ENCODE peak calls at places on chromosomes 4 and X, in nine cellular contexts. P is mesenchymal stem cell; Z is IMR-90; L is cardiac muscle cell; R is colonic mucosa; V is stomach; E is CD4-positive, CD25-positive, alpha-beta regulatory T cell; K is Karpas-422; I is right lobe of liver. B is an unnamed sample. For H3K36me3 and H3K4me1, the result is how much of the 10 kb centered on the place peaks cover.

GRCh38 chrX:136146614-136147319 is 566 bp upstream of the FHL1 start:
- DNase-seq in V (no peak), Z (no peak), I (peak), K (no peak), P (peak), E (no peak), L (no peak), R (no peak), B (peak)

GRCh38 chr4:157075811-157076577 is at the start of gene GLRB:
- DNase-seq in L (peak), K (peak), V (no peak), R (no peak), P (peak), Z (peak), E (no peak), I (peak), B (peak)

GRCh38 chrX:129769467-129770154 is 10.1 kb upstream of the SASH3 start:
- DNase-seq in Z (no peak), V (no peak), K (peak), L (no peak), I (no peak), R (no peak), E (peak), P (no peak), B (no peak)

GRCh38 chrX:139691493-139691842 is 16.5 kb downstream of the MCF2 start:
- DNase-seq in L (peak), Z (no peak), E (no peak), V (no peak), P (no peak), K (no peak), I (no peak), R (no peak), B (no peak)

GRCh38 chr4:182486895-182487294 is 243.7 kb downstream of the TENM3 start:
- DNase-seq in K (no peak), V (no peak), L (no peak), Z (no peak), R (no peak), P (no peak), E (no peak), I (no peak), B (no peak)

GRCh38 chr4:142285222-142285583 is 560.9 kb downstream of the INPP4B start:
- DNase-seq in P (no peak), K (no peak), Z (no peak), V (no peak), R (no peak), E (no peak), L (no peak), I (no peak), B (no peak)

GRCh38 chrX:154775611-154776349 is 13.1 kb downstream of the DKC1 start:
- DNase-seq in L (peak), P (no peak), R (no peak), E (no peak), I (no peak), K (no peak), Z (peak), V (no peak), B (no peak)

GRCh38 chrX:13180807-13181206 is 136.4 kb upstream of the FAM9C start:
- DNase-seq in Z (peak), R (no peak), P (peak), K (no peak), I (no peak), V (no peak), E (no peak), L (peak), B (no peak)

GRCh38 chrX:31099536-31100090 is 27.8 kb upstream of the FTHL17 start:
- DNase-seq in Z (no peak), K (no peak), E (no peak), V (no peak), P (no peak), I (no peak), R (no peak), L (no peak), B (no peak)

GRCh38 chrX:141341341-141341740 is 99.0 kb upstream of the SPANXC start:
- DNase-seq in E (no peak), Z (peak), K (no peak), I (no peak), L (peak), P (peak), R (no peak), V (no peak), B (no peak)

GRCh38 chr4:145539677-145540076 is 58.0 kb downstream of the SMAD1 start:
- DNase-seq in E (no peak), R (no peak), Z (no peak), K (no peak), V (no peak), I (no peak), L (no peak), P (no peak), B (no peak)

GRCh38 chr4:145538636-145539035 is 57.0 kb downstream of the SMAD1 start:
- DNase-seq in K (no peak), R (no peak), P (no peak), V (no peak), Z (no peak), I (no peak), L (no peak), E (no peak), B (no peak)

GRCh38 chr4:145533011-145533410 is 51.4 kb downstream of the SMAD1 start:
- DNase-seq in R (no peak), V (no peak), P (no peak), I (no peak), E (no peak), Z (no peak), K (no peak), L (no peak), B (no peak)

GRCh38 chr4:145535202-145535601 is 53.5 kb downstream of the SMAD1 start:
- DNase-seq in I (no peak), K (no peak), R (no peak), L (no peak), P (no peak), Z (no peak), V (no peak), E (no peak), B (no peak)

GRCh38 chr4:145536044-145536443 is 54.4 kb downstream of the SMAD1 start:
- DNase-seq in L (peak), K (no peak), P (no peak), I (no peak), R (no peak), E (no peak), Z (no peak), V (no peak), B (no peak)
- H3K36me3 ChIP-seq in L (under half), K (under half), P (under half), I (under half), R (under half), E (under half), Z (under half), V (under half), B (under half)

DNA sequence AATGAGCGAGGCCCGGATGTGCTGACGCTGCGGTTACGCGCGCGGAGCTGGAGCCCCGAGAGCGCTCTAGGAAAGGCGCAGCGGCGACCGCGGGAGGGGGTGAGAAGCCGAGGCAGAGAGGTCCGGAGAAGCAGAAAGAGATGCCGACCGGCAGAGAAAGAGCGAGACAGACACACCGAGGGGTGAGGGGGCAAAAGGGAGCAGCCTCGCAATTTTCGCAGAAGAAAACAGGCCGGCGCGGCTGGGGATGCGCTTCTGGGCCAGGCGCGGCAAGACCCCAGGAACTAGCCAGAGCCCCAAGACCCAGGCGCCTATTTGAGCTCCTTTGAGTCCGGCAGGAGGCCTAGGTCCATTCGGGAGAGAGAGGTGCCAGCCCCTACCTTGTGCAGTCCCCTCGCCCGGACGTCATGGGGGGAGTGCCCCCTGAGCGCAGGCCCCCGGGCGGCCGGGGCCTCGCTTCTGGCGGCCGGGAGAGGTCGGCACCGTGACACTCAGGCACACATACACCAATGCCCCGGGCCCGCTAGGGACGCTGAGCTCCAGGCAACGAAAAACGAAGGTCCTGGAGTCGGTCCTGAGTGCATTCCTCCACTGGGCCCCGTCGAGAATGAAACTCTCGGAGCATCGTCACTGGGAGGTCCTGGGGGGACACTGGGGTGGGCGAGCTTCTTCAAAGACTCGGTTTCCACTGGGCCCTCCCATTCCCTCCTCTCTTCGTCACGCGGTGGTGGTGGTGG is 13.3 kb downstream of the HMX1 start:
- DNase-seq in I (no peak), R (no peak), P (no peak), V (no peak), L (no peak), E (no peak), K (no peak), Z (no peak), B (peak)
- H3K4me3 ChIP-seq in I (no peak), R (no peak), P (no peak), V (peak), L (no peak), E (no peak), K (no peak), Z (no peak), B (no peak)

DNA sequence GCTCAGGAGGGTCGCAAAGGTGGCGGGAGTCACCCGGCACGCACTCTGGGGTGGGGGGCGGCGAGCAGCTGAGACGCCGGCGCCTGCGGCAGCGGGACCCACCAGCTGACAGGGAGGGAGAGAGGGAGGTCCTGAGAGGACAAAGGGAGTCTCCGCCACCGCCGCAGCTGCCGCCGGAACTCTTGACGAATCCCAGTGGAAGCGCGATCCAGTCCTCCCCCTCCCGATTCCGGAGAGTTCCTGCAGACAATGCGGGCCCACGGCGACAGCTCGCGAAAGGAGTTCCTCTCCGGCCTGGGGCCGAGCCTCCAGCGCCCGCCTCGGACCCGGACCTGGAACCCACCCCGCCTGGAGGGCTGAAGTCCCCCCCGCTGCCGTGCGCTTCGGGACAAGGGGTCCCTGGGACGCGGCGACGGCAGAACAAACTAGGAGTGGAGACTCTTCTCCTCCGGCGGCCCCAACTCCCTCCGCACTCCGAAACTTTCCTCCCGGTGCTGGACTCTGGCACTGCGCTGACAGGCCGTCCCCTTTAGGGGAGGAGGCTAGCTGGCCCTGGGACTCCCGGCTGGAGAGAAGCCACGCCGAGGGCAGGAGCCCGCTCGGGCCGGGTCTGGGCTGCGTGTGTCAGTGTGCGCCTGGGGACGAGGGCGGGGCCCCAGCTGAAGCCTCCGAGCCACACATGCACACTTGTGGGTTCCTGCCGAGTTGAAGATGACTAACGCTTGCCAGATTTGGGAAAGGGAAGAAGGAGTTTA is at the start of gene ANTXR2:
- DNase-seq in K (no peak), I (peak), Z (peak), V (peak), P (peak), R (peak), E (peak), L (peak), B (peak)
- H3K4me1 ChIP-seq in K (under half), I (under half), Z (under half), V (half or more), P (under half), R (under half), E (half or more), L (under half), B (half or more)

GRCh38 chr4:158836828-158837449 is 68.1 kb downstream of the FNIP2 start:
- DNase-seq in E (no peak), I (no peak), L (no peak), P (no peak), K (no peak), Z (no peak), R (no peak), V (no peak), B (no peak)
- H3K36me3 ChIP-seq in E (under half), I (under half), L (under half), P (half or more), K (under half), Z (under half), R (under half), V (under half), B (half or more)

DNA sequence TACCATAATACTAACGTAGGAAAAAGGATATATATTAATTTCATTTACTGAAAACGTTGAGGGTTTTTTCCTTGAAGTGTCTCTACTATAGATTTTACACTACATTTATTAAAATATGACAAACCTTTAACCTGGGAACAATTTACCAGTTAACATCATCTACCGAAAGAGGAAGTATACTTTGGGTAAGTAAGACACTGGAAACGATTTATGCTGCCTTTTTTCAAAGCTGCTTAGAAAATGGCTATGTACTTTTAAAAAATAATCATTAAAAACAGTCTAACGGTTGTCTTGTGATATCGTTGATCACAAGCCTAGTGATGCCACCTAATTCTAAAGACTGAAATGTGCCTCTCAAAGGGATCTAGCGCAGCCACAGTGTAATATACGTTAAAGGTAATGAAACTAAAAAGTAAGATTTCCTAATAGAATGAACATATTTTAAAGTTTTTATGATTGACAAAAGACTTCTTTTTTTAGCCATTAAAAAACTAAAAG is 50.4 kb downstream of the STX18 start:
- DNase-seq in K (peak), L (no peak), R (no peak), Z (no peak), I (no peak), V (no peak), E (no peak), P (no peak), B (no peak)
- H3K4me3 ChIP-seq in K (peak), L (no peak), R (no peak), Z (no peak), I (no peak), V (no peak), E (no peak), P (no peak), B (no peak)

GRCh38 chr4:121156822-121157769 is 7.0 kb downstream of the TNIP3 start:
- DNase-seq in L (peak), K (no peak), E (peak), P (peak), R (peak), Z (peak), I (peak), V (no peak), B (peak)

GRCh38 chr4:121150486-121150885 is 13.6 kb downstream of the TNIP3 start:
- DNase-seq in E (no peak), K (no peak), V (no peak), P (no peak), Z (no peak), L (no peak), I (no peak), R (no peak), B (no peak)

GRCh38 chr4:121154103-121154515 is 10.0 kb downstream of the TNIP3 start:
- DNase-seq in P (no peak), R (no peak), I (no peak), V (no peak), Z (no peak), K (no peak), L (no peak), E (no peak), B (no peak)

GRCh38 chr4:121150003-121150402 is 14.1 kb downstream of the TNIP3 start:
- DNase-seq in R (no peak), E (no peak), L (no peak), P (no peak), Z (no peak), K (no peak), I (no peak), V (no peak), B (no peak)

GRCh38 chr4:121155893-121156292 is 8.2 kb downstream of the TNIP3 start:
- DNase-seq in V (no peak), I (no peak), Z (peak), P (peak), R (no peak), K (no peak), E (no peak), L (peak), B (no peak)
- H3K4me1 ChIP-seq in V (under half), I (under half), Z (under half), P (under half), R (under half), K (under half), E (under half), L (under half), B (under half)

DNA sequence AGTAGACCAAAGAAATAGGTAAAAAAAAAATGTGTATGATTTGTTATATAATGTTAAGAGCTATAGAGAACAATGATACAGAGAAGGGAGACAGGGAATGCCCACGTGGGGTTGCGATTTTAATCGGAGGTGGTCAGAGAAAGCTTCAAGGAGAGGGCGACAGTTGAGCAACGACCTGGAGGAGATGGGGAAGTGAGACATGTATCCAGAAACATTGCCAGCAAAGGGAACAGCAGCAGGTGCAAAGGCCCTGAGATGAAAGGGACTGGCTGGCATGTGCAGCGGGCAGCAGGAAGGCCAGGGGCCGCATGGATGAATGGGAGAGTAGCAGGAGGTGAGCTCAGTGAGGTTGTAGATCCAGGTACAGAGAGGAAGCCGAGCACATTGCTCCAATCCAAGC is 32.9 kb downstream of the NIPAL1 start:
- DNase-seq in Z (no peak), R (no peak), V (no peak), I (no peak), P (no peak), E (no peak), L (no peak), K (no peak), B (peak)
- H3K36me3 ChIP-seq in Z (under half), R (under half), V (under half), I (under half), P (under half), E (under half), L (under half), K (under half), B (under half)

DNA sequence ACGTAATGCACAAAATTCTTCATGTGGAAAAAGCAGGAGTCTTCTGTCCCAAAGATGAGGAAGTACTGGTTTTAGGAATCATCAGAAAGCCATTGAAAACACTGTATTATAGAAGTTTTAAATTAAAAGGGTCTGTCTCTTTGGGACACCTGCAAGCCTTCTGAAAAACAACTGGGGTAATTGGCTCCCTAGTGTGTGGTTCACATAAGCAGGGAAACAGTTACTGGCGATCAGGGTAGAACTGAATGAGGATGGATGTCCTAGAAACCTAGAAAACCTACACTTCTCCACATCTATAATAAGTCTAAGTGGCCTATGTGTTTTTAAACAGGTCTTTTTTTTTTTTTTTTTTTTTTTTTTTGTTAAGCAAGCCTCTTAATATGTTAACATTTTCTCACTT is 945.5 kb upstream of the PCDH10 start:
- DNase-seq in Z (no peak), V (no peak), R (no peak), P (no peak), K (no peak), E (no peak), I (no peak), L (no peak), B (no peak)
- H3K4me3 ChIP-seq in Z (no peak), V (no peak), R (no peak), P (no peak), K (no peak), E (no peak), I (no peak), L (no peak), B (no peak)

DNA sequence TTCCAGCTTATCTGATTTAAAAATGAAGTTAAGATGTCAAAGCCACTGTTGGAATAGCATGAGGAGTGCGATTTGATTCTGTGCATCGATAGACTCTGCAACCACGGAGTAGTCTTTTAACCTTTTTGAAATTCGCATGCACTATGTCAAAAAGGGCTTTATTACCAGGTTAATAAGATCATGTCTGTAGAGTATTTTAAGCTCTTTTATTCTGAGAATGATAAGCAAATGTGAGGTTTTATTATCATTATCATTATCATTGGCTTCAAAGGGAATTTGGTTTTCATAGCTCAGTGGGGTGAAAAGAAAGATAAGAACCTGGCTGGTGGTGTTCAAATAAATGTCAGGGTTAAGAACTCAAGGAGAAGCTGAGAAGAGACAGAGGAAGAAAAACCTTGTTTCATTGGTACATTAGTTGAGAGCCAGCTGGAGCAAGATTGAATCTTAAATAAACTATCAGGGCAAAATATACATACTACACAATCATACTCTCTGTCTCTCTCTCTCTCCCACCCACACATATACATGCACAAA is 102.6 kb downstream of the MMRN1 start:
- DNase-seq in V (no peak), P (no peak), Z (no peak), K (no peak), L (no peak), R (no peak), E (no peak), I (no peak), B (no peak)
- H3K4me1 ChIP-seq in V (under half), P (under half), Z (under half), K (under half), L (under half), R (under half), E (under half), I (under half), B (under half)

B was measured in left lung.